ENCODE peak calls at places on chromosome 12, in nine cellular contexts. M is HFFc6, I is ovary, P is GM12878, O is H9, D is astrocyte of the spinal cord, N is uterus, Z is astrocyte, X is cardiac fibroblast. J is an unnamed sample.

GRCh38 chr12:27253347-27253746 is 9.3 kb downstream of the STK38L start:
- DNase-seq in O (no peak), N (no peak), M (no peak), P (no peak), D (no peak), Z (no peak), I (no peak), X (no peak), J (no peak)

GRCh38 chr12:120639771-120640721 is at the start of gene CABP1:
- DNase-seq in N (no peak), X (no peak), D (no peak), O (peak; percentile 88), P (no peak), M (no peak), I (no peak), Z (no peak), J (no peak)

GRCh38 chr12:67352682-67353081 is 83.5 kb downstream of the CAND1 start:
- DNase-seq in M (no peak), I (no peak), O (no peak), N (no peak), D (no peak), P (no peak), X (no peak), Z (no peak), J (no peak)

GRCh38 chr12:23005387-23005786 is 380.4 kb downstream of the ETNK1 start:
- DNase-seq in D (no peak), M (no peak), O (no peak), P (no peak), I (no peak), Z (no peak), N (no peak), X (no peak), J (no peak)

GRCh38 chr12:113823816-113824215 is 142.3 kb downstream of the RBM19 start:
- DNase-seq in Z (no peak), X (no peak), N (no peak), D (no peak), M (no peak), P (no peak), I (no peak), O (no peak), J (no peak)

GRCh38 chr12:14849664-14850063 is 6.3 kb upstream of the ART4 start:
- DNase-seq in Z (peak; percentile 95), D (peak; percentile 70), N (no peak), X (peak; percentile 74), M (no peak), O (no peak), I (no peak), P (no peak), J (no peak)

GRCh38 chr12:1606021-1606622 is 11.7 kb upstream of the FBXL14 start:
- DNase-seq in O (peak; percentile 70), X (peak; percentile 94), N (peak; percentile 87), D (peak; percentile 82), Z (peak; percentile 77), M (peak; percentile 86), I (peak; percentile 95), P (peak; percentile 74), J (peak; percentile 99)

GRCh38 chr12:123270380-123271181 is 1.1 kb downstream of the CDK2AP1 start:
- DNase-seq in I (peak; percentile 65), D (no peak), P (no peak), X (peak; percentile 53), Z (peak; percentile 20), M (peak; percentile 19), N (peak; percentile 38), O (no peak), J (peak; percentile 24)

GRCh38 chr12:88493651-88494050 is 86.6 kb downstream of the KITLG start:
- DNase-seq in Z (peak; percentile 90), D (peak; percentile 93), O (no peak), M (peak; percentile 84), X (peak; percentile 85), I (no peak), P (no peak), N (no peak), J (peak; percentile 66)

GRCh38 chr12:122394626-122395194 is 27.8 kb downstream of the CLIP1 start:
- DNase-seq in N (no peak), M (peak; percentile 5), O (no peak), D (peak; percentile 3), Z (no peak), P (no peak), I (no peak), X (no peak), J (no peak)

GRCh38 chr12:57370084-57370483 is 60.8 kb downstream of the R3HDM2 start:
- DNase-seq in M (no peak), N (no peak), X (no peak), D (no peak), O (no peak), Z (no peak), I (no peak), P (no peak), J (no peak)

GRCh38 chr12:40104461-40105264 is 1.2 kb downstream of the SLC2A13 start:
- DNase-seq in I (no peak), Z (no peak), M (no peak), N (no peak), X (peak; percentile 6), P (no peak), D (no peak), O (no peak), J (peak; percentile 3)

GRCh38 chr12:39065455-39065854 is 160.1 kb upstream of the CPNE8 start:
- DNase-seq in O (no peak), I (no peak), N (no peak), Z (no peak), D (no peak), P (no peak), X (no peak), M (no peak), J (no peak)

GRCh38 chr12:98998697-98999299 is 353.7 kb downstream of the APAF1 start:
- DNase-seq in O (no peak), D (peak; percentile 50), M (peak; percentile 23), P (no peak), I (no peak), X (peak; percentile 60), N (no peak), Z (peak; percentile 23), J (peak; percentile 54)

GRCh38 chr12:24125280-24125679 is 175.8 kb upstream of the SOX5 start:
- DNase-seq in Z (no peak), X (no peak), N (no peak), I (no peak), D (no peak), O (no peak), M (no peak), P (no peak), J (no peak)

GRCh38 chr12:12008232-12008850 is 62.4 kb upstream of the BCL2L14 start:
- DNase-seq in N (no peak), M (no peak), Z (peak; percentile 43), O (peak; percentile 63), D (no peak), I (no peak), P (no peak), X (no peak), J (no peak)
- TF ChIP-seq CTCF in N (no peak), M (peak; percentile 71), Z (peak; percentile 36), O (peak; percentile 67), D (peak; percentile 51), I (no peak), P (peak; percentile 75), X (peak; percentile 36), J (no peak)

DNA sequence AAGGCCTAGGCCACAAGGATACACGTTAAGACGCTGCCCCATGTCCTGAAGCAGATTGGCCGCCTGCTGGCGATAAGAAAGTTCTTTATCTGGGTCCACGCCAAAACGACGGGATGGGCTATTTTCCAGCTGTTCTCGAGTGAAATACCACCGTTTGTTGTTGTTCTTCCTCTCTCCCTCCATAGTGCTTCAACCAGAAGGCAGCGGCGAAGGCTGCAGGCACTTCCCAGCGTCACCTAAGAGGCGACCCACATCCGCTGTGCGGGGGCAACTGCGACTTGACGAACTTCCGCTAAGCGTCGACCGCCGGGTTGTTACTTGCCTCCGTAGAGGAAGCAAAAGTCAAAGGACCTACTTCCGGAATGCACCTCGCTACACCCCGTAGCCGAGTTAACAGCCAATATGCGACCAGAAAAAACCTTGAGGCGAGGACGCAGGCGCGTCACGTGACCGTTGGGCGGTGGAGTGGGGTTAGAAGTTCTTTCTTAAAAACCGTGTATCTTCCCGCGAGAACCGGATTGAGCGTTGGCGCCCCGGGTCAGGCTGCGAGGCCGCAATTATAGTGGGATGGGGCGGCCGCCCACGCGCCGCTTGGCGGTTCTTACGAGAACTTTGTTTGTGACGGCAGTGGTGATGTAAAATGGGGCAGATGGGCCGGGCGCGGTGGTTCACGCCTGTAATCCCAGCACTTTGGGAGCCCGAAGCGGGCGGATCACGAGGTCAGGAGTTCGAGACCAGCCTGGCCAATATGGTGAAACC is at the start of gene CCNT1:
- DNase-seq in D (peak; percentile 100), I (peak; percentile 99), P (peak; percentile 100), M (peak; percentile 100), N (peak; percentile 98), X (peak; percentile 100), O (peak; percentile 100), Z (peak; percentile 100), J (peak; percentile 100)
- TF ChIP-seq CTCF in D (peak; percentile 34), I (peak; percentile 55), P (no peak), M (peak; percentile 57), N (peak; percentile 44), X (peak; percentile 30), O (peak; percentile 33), Z (no peak), J (no peak)

GRCh38 chr12:89962648-89963047 is 254.0 kb upstream of the ATP2B1 start:
- DNase-seq in M (no peak), P (no peak), O (no peak), N (no peak), Z (no peak), X (no peak), I (no peak), D (no peak), J (no peak)
- TF ChIP-seq CTCF in M (peak; percentile 68), P (peak; percentile 23), O (peak; percentile 40), N (no peak), Z (peak; percentile 27), X (no peak), I (no peak), D (peak; percentile 19), J (no peak)

GRCh38 chr12:5171701-5172100 is 128.0 kb downstream of the KCNA5 start:
- DNase-seq in P (no peak), O (peak; percentile 58), N (no peak), M (peak; percentile 69), D (peak; percentile 57), Z (peak; percentile 36), I (no peak), X (peak; percentile 48), J (peak; percentile 0)
- TF ChIP-seq CTCF in P (peak; percentile 34), O (peak; percentile 85), N (peak; percentile 55), M (peak; percentile 86), D (peak; percentile 65), Z (peak; percentile 73), I (no peak), X (peak; percentile 35), J (no peak)